ENCODE peak calls at places on chromosomes 11 and 22, in five cellular contexts. One of them, this sample, is unnamed.

GRCh38 chr11:1880746-1881441 is 10.8 kb downstream of the PRR33 start:
- DNase-seq in suprapubic skin: no peak
- DNase-seq in endothelial cell of umbilical vein: no peak
- DNase-seq in stomach: no peak
- DNase-seq in sigmoid colon: peak; percentile 54
- DNase-seq in this sample: no peak

GRCh38 chr11:122690292-122690691 is 34.8 kb downstream of the UBASH3B start:
- DNase-seq in suprapubic skin: no peak
- DNase-seq in endothelial cell of umbilical vein: no peak
- DNase-seq in stomach: no peak
- DNase-seq in sigmoid colon: no peak
- DNase-seq in this sample: no peak

GRCh38 chr11:116853461-116854073 is 16.1 kb upstream of the APOA1 start:
- DNase-seq in suprapubic skin: no peak
- DNase-seq in endothelial cell of umbilical vein: peak; percentile 79
- DNase-seq in stomach: peak; percentile 53
- DNase-seq in sigmoid colon: no peak
- DNase-seq in this sample: no peak

GRCh38 chr11:37811349-37811748 is 1213.3 kb upstream of the RAG2 start:
- DNase-seq in suprapubic skin: no peak
- DNase-seq in endothelial cell of umbilical vein: no peak
- DNase-seq in stomach: no peak
- DNase-seq in sigmoid colon: peak; percentile 44
- DNase-seq in this sample: no peak

GRCh38 chr11:61834278-61835004 is 6.3 kb downstream of the FADS2 start:
- DNase-seq in suprapubic skin: no peak
- DNase-seq in endothelial cell of umbilical vein: peak; percentile 88
- DNase-seq in stomach: no peak
- DNase-seq in sigmoid colon: no peak
- DNase-seq in this sample: no peak

GRCh38 chr11:69216609-69217008 is 60.9 kb downstream of the SMIM38 start:
- DNase-seq in suprapubic skin: no peak
- DNase-seq in endothelial cell of umbilical vein: no peak
- DNase-seq in stomach: peak; percentile 8
- DNase-seq in sigmoid colon: peak; percentile 36
- DNase-seq in this sample: no peak

GRCh38 chr11:2204361-2205213 is 33.0 kb upstream of the TH start:
- DNase-seq in suprapubic skin: peak; percentile 60
- DNase-seq in endothelial cell of umbilical vein: no peak
- DNase-seq in stomach: no peak
- DNase-seq in sigmoid colon: peak; percentile 32
- DNase-seq in this sample: peak; percentile 25

GRCh38 chr11:130023204-130023603 is 20.6 kb upstream of the PRDM10 start:
- DNase-seq in suprapubic skin: no peak
- DNase-seq in endothelial cell of umbilical vein: peak; percentile 56
- DNase-seq in stomach: no peak
- DNase-seq in sigmoid colon: no peak
- DNase-seq in this sample: no peak

GRCh38 chr22:37229805-37230672 is 14.0 kb downstream of the RAC2 start:
- DNase-seq in suprapubic skin: no peak
- DNase-seq in endothelial cell of umbilical vein: no peak
- DNase-seq in stomach: peak; percentile 67
- DNase-seq in sigmoid colon: no peak
- DNase-seq in this sample: no peak

DNA sequence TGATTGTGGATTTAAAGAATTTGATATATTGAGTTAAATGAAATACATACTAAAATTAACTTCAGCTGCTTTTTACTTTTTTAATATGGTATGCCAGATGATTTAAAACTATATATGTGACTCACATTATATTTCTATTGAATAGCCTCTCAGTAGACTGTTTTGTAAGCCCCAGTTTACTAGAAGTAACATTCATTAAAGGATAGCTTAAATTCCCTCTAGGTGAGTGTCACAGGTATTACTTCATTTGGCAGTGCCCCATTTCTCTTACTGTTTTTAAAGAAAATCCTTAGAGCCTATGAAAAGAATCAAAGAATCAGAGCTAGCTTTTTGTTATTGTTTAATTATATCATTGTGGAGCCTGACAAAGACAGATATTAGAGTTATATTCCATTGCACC is 48.6 kb downstream of the ZC3H12C start:
- DNase-seq in suprapubic skin: no peak
- DNase-seq in endothelial cell of umbilical vein: no peak
- DNase-seq in stomach: no peak
- DNase-seq in sigmoid colon: no peak
- DNase-seq in this sample: no peak
- TF ChIP-seq POLR2AphosphoS5 in suprapubic skin: no peak
- TF ChIP-seq POLR2AphosphoS5 in endothelial cell of umbilical vein: no peak
- TF ChIP-seq POLR2AphosphoS5 in stomach: no peak
- TF ChIP-seq POLR2AphosphoS5 in sigmoid colon: no peak
- TF ChIP-seq POLR2AphosphoS5 in this sample: no peak

DNA sequence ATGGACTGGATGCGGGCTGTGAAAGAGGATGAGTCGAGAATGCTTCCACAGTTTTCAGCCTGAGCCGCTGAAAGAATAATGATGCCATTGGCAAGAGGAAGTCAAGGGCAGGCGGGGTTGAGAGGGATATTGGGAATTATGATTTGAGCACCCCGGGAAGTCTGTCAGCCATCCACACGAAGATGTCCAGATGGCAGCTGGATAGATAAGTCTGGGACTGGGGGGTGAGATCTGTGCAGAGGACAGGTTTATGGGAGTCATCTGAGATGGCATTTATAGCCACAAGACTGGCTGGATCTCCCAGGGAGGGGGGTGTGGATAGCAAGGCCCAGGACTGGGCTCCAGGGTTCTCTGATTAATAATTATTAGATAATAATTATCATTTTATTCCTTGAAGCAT is 5.1 kb upstream of the STIP1 start:
- DNase-seq in suprapubic skin: no peak
- DNase-seq in endothelial cell of umbilical vein: no peak
- DNase-seq in stomach: no peak
- DNase-seq in sigmoid colon: no peak
- DNase-seq in this sample: no peak
- H3K4me3 ChIP-seq in suprapubic skin: no peak overlapping the region
- H3K4me3 ChIP-seq in endothelial cell of umbilical vein: no peak overlapping the region
- H3K4me3 ChIP-seq in stomach: no peak overlapping the region
- H3K4me3 ChIP-seq in sigmoid colon: no peak overlapping the region
- H3K4me3 ChIP-seq in this sample: no peak overlapping the region

GRCh38 chr22:31747441-31747840 is 2.5 kb downstream of the PRR14L start:
- DNase-seq in suprapubic skin: no peak
- DNase-seq in endothelial cell of umbilical vein: no peak
- DNase-seq in stomach: no peak
- DNase-seq in sigmoid colon: no peak
- DNase-seq in this sample: no peak

GRCh38 chr22:31749636-31750364 is at the start of gene PRR14L:
- DNase-seq in suprapubic skin: peak; percentile 99
- DNase-seq in endothelial cell of umbilical vein: peak; percentile 96
- DNase-seq in stomach: peak; percentile 99
- DNase-seq in sigmoid colon: peak; percentile 99
- DNase-seq in this sample: peak; percentile 97

GRCh38 chr22:31750365-31751284 is 693 bp upstream of the PRR14L start:
- DNase-seq in suprapubic skin: no peak
- DNase-seq in endothelial cell of umbilical vein: no peak
- DNase-seq in stomach: no peak
- DNase-seq in sigmoid colon: no peak
- DNase-seq in this sample: no peak

GRCh38 chr22:31752096-31752847 is 1.5 kb upstream of the DEPDC5 start:
- DNase-seq in suprapubic skin: no peak
- DNase-seq in endothelial cell of umbilical vein: no peak
- DNase-seq in stomach: no peak
- DNase-seq in sigmoid colon: no peak
- DNase-seq in this sample: no peak

GRCh38 chr22:31748490-31748889 is 1.4 kb downstream of the PRR14L start:
- DNase-seq in suprapubic skin: no peak
- DNase-seq in endothelial cell of umbilical vein: no peak
- DNase-seq in stomach: no peak
- DNase-seq in sigmoid colon: no peak
- DNase-seq in this sample: no peak
- TF ChIP-seq POLR2A in suprapubic skin: no peak
- TF ChIP-seq POLR2A in endothelial cell of umbilical vein: no peak
- TF ChIP-seq POLR2A in stomach: no peak
- TF ChIP-seq POLR2A in sigmoid colon: no peak
- TF ChIP-seq POLR2A in this sample: no peak

GRCh38 chr22:27420817-27421361 is 380.7 kb downstream of the MN1 start:
- DNase-seq in suprapubic skin: peak; percentile 92
- DNase-seq in endothelial cell of umbilical vein: peak; percentile 98
- DNase-seq in stomach: peak; percentile 91
- DNase-seq in sigmoid colon: peak; percentile 93
- DNase-seq in this sample: peak; percentile 93
- TF ChIP-seq POLR2AphosphoS5 in suprapubic skin: no peak
- TF ChIP-seq POLR2AphosphoS5 in endothelial cell of umbilical vein: peak; percentile 88
- TF ChIP-seq POLR2AphosphoS5 in stomach: peak; percentile 26
- TF ChIP-seq POLR2AphosphoS5 in sigmoid colon: no peak
- TF ChIP-seq POLR2AphosphoS5 in this sample: no peak

DNA sequence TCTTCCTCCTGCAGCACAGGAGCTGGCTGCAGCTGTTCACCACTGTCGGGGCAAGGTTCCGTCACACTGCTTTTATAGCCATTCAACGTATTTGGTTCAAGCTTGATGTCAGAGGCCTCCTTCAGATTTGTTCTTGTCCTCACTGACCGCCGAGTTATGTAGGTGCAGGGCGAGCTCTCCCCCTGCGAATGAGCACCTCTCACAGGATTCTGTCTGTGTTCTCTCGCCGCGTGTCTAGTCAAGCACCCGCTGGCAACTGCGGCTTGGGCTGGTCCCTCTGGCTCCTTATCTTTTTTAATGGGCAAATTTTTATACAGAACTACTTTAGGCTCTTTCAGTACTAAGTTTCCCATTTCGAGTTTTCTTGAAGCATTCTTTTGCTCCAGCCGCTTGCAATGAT is 37.4 kb upstream of the CHKA start:
- DNase-seq in suprapubic skin: no peak
- DNase-seq in endothelial cell of umbilical vein: no peak
- DNase-seq in stomach: no peak
- DNase-seq in sigmoid colon: no peak
- DNase-seq in this sample: no peak
- H3K4me3 ChIP-seq in suprapubic skin: no peak overlapping the region
- H3K4me3 ChIP-seq in endothelial cell of umbilical vein: no peak overlapping the region
- H3K4me3 ChIP-seq in stomach: no peak overlapping the region
- H3K4me3 ChIP-seq in sigmoid colon: no peak overlapping the region
- H3K4me3 ChIP-seq in this sample: no peak overlapping the region

GRCh38 chr22:31343235-31344191 is 2.6 kb downstream of the PATZ1 start:
- DNase-seq in suprapubic skin: no peak
- DNase-seq in endothelial cell of umbilical vein: peak; percentile 46
- DNase-seq in stomach: peak; percentile 93
- DNase-seq in sigmoid colon: no peak
- DNase-seq in this sample: peak; percentile 87
- TF ChIP-seq POLR2A in suprapubic skin: no peak
- TF ChIP-seq POLR2A in endothelial cell of umbilical vein: no peak
- TF ChIP-seq POLR2A in stomach: no peak
- TF ChIP-seq POLR2A in sigmoid colon: no peak
- TF ChIP-seq POLR2A in this sample: no peak

This sample was measured in breast epithelium.